ENCODE peak calls at places on chromosomes 4 and X, in seven cellular contexts. S, U, Z, K, J, M and N are unnamed samples.

GRCh38 chr4:139253046-139253445 is 27.0 kb downstream of the MGARP start:
- DNase-seq in S (no peak), U (no peak), Z (no peak), K (no peak), J (no peak), M (no peak), N (no peak)

GRCh38 chr4:48902266-48902665 is 4.3 kb downstream of the OCIAD2 start:
- DNase-seq in S (no peak), U (no peak), Z (no peak), K (no peak), J (no peak), M (peak; percentile 10), N (no peak)

GRCh38 chr4:84875636-84876371 is 90.7 kb downstream of the WDFY3 start:
- DNase-seq in S (no peak), U (no peak), Z (no peak), K (no peak), J (no peak), M (peak; percentile 62), N (no peak)

GRCh38 chr4:94571301-94571700 is 119.6 kb downstream of the PDLIM5 start:
- DNase-seq in S (no peak), U (no peak), Z (no peak), K (no peak), J (no peak), M (no peak), N (no peak)

GRCh38 chr4:145217339-145217738 is 37.0 kb upstream of the OTUD4 start:
- DNase-seq in S (no peak), U (no peak), Z (no peak), K (no peak), J (no peak), M (no peak), N (no peak)

GRCh38 chr4:1401409-1402020 is 4.7 kb downstream of the NKX1-1 start:
- DNase-seq in S (no peak), U (no peak), Z (peak; percentile 14), K (no peak), J (peak; percentile 38), M (no peak), N (no peak)

GRCh38 chr4:56296449-56296990 is 90.8 kb downstream of the AASDH start:
- DNase-seq in S (no peak), U (no peak), Z (peak; percentile 61), K (no peak), J (no peak), M (peak; percentile 13), N (no peak)

GRCh38 chr4:19711871-19712270 is 539.8 kb upstream of the SLIT2 start:
- DNase-seq in S (no peak), U (no peak), Z (no peak), K (no peak), J (no peak), M (peak; percentile 43), N (no peak)

GRCh38 chrX:110412971-110413726 is 54.5 kb downstream of the RTL9 start:
- DNase-seq in S (peak; percentile 64), U (peak; percentile 44), Z (peak; percentile 82), K (peak; percentile 43), J (peak; percentile 62), M (peak; percentile 75), N (peak; percentile 44)

GRCh38 chr4:111707491-111707890 is 437.8 kb upstream of the FAM241A start:
- DNase-seq in S (no peak), U (no peak), Z (no peak), K (no peak), J (no peak), M (no peak), N (no peak)

GRCh38 chr4:121690001-121690400 is 6.8 kb downstream of the ANXA5 start:
- DNase-seq in S (no peak), U (no peak), Z (no peak), K (no peak), J (no peak), M (peak; percentile 39), N (no peak)

GRCh38 chr4:84733343-84734033 is 150.6 kb downstream of the CDS1 start:
- DNase-seq in S (no peak), U (no peak), Z (peak; percentile 71), K (no peak), J (no peak), M (no peak), N (no peak)

GRCh38 chr4:47213971-47214370 is 182.6 kb downstream of the GABRB1 start:
- DNase-seq in S (no peak), U (no peak), Z (no peak), K (no peak), J (no peak), M (peak; percentile 78), N (no peak)

GRCh38 chrX:18885317-18886004 is 98.5 kb downstream of the PHKA2 start:
- DNase-seq in S (peak; percentile 24), U (no peak), Z (no peak), K (no peak), J (no peak), M (peak; percentile 44), N (peak; percentile 12)

GRCh38 chr4:64781737-64782326 is 372.6 kb upstream of the TECRL start:
- DNase-seq in S (no peak), U (no peak), Z (no peak), K (peak; percentile 16), J (no peak), M (peak; percentile 35), N (no peak)

GRCh38 chrX:42149786-42150185 is 226.4 kb upstream of the CASK start:
- DNase-seq in S (no peak), U (no peak), Z (no peak), K (no peak), J (no peak), M (peak; percentile 75), N (no peak)

GRCh38 chrX:103396660-103397059 is 20.3 kb downstream of the BEX3 start:
- DNase-seq in S (no peak), U (no peak), Z (no peak), K (no peak), J (no peak), M (no peak), N (no peak)

GRCh38 chrX:103393487-103393886 is 17.1 kb downstream of the BEX3 start:
- DNase-seq in S (no peak), U (no peak), Z (no peak), K (no peak), J (no peak), M (no peak), N (no peak)

GRCh38 chrX:103397707-103398106 is 21.4 kb downstream of the BEX3 start:
- DNase-seq in S (no peak), U (no peak), Z (no peak), K (no peak), J (no peak), M (no peak), N (no peak)

GRCh38 chrX:103398321-103398937 is 22.1 kb downstream of the BEX3 start:
- DNase-seq in S (no peak), U (no peak), Z (no peak), K (no peak), J (no peak), M (peak; percentile 79), N (no peak)

DNA sequence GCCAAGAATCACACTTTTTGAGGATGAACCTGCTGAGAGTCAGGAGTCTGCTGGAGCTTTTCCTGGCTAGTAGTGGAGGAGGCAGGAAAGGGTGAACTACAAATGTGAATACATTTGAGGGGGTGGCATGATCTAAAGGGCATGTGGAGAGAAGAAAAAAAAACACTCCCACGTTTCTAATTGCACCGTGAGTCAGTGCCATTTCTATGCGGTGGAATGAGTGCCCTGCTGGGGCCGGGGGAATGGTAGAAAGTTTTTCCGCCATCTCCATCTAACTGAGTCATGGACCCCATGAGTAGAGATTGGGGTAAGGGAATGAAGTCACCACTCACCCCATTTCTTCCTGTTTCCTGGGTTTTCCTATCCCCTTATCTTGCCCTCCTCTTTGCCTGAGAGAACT is 19.8 kb downstream of the BEX3 start:
- DNase-seq in S (no peak), U (no peak), Z (no peak), K (no peak), J (no peak), M (peak; percentile 21), N (no peak)
- H3K4me1 ChIP-seq in S (no peaks in the 10 kb centered on the region), U (no peaks in the 10 kb centered on the region), Z (no peaks in the 10 kb centered on the region), K (no peaks in the 10 kb centered on the region), J (no peaks in the 10 kb centered on the region), M (no peaks in the 10 kb centered on the region), N (no peaks in the 10 kb centered on the region)

GRCh38 chr4:115648786-115649185 is 535.4 kb upstream of the NDST4 start:
- DNase-seq in S (no peak), U (no peak), Z (no peak), K (no peak), J (no peak), M (no peak), N (no peak)
- H3K4me1 ChIP-seq in S (no peaks in the 10 kb centered on the region), U (no peaks in the 10 kb centered on the region), Z (no peaks in the 10 kb centered on the region), K (no peaks in the 10 kb centered on the region), J (no peaks in the 10 kb centered on the region), M (no peaks in the 10 kb centered on the region), N (no peaks in the 10 kb centered on the region)

DNA sequence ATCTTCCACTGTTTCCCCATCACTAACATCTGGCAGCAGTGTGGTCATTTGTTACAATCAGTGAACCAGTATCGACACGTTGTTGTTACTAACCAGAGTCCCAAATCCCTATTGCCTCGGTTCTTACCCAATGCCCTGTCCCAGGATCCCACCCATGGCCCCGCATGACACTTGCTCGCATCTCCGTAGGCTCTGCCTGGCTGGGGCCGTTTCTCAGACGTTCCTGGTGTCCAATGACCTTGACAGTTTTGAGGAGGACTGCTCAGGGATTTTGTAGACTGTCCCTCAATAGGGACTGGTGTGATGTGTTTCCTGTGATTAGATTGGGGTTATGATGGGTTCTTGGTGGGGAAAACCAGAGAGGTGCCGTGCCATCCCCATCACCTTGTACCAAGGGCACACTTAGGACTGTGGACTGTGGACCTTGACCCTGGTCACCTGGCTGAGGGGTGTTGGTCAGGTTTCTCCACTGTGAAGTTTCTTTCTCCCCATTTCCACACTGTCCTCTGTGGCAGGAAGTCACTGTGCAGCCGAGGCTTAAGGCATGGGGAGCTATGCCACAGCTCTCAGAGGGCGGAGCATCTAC is 108.4 kb downstream of the ADRA2C start:
- DNase-seq in S (no peak), U (no peak), Z (no peak), K (no peak), J (peak; percentile 34), M (no peak), N (no peak)
- H3K4me1 ChIP-seq in S (no peaks in the 10 kb centered on the region), U (peaks cover 19% of the 10 kb centered on the region), Z (no peaks in the 10 kb centered on the region), K (peaks cover 6% of the 10 kb centered on the region), J (no peaks in the 10 kb centered on the region), M (no peaks in the 10 kb centered on the region), N (peaks cover 3% of the 10 kb centered on the region)

GRCh38 chr4:82899339-82899738 is 1.2 kb upstream of the THAP9 start:
- DNase-seq in S (no peak), U (no peak), Z (no peak), K (no peak), J (no peak), M (no peak), N (no peak)

GRCh38 chr4:82900016-82900334 is 560 bp upstream of the THAP9 start:
- DNase-seq in S (no peak), U (no peak), Z (no peak), K (no peak), J (no peak), M (no peak), N (no peak)

GRCh38 chr4:82898322-82899243 is 2.0 kb upstream of the THAP9 start:
- DNase-seq in S (no peak), U (peak; percentile 31), Z (peak; percentile 30), K (no peak), J (no peak), M (peak; percentile 92), N (peak; percentile 25)

GRCh38 chr4:82893942-82894341 is 3.0 kb upstream of the SEC31A start:
- DNase-seq in S (peak; percentile 34), U (no peak), Z (no peak), K (no peak), J (no peak), M (peak; percentile 77), N (no peak)

DNA sequence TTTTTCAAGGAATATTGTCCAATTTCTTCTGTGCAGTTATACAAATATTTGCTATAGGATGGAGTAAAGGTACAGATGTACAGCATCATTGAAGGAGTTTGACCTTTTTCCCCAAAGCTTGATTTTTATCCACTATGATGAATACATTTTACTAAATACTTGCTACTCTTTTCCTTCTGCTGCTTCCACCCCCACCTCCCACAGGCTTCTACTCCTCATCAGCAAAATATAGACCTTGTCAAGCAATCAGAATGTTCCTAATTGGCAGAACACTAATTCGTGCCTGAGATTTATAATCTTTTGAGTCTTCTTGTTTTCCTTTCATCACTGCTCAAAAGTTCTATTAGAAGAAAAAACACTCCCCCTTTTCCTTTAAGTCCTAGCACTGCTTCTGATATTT is 3.8 kb upstream of the THAP9 start:
- DNase-seq in S (no peak), U (no peak), Z (no peak), K (no peak), J (no peak), M (no peak), N (no peak)
- H3K4me1 ChIP-seq in S (peaks cover 16% of the 10 kb centered on the region), U (peaks cover 48% of the 10 kb centered on the region), Z (no peaks in the 10 kb centered on the region), K (no peaks in the 10 kb centered on the region), J (peaks cover 8% of the 10 kb centered on the region), M (peaks cover 18% of the 10 kb centered on the region), N (peaks cover 19% of the 10 kb centered on the region)